ENCODE peak calls at places on chromosomes 3 and 15, in five cellular contexts. One of them, this sample, is unnamed.

GRCh38 chr15:29924750-29925149 is 102.5 kb upstream of the TJP1 start:
- DNase-seq in ascending aorta: peak
- DNase-seq in endodermal cell: peak
- DNase-seq in CD8-positive, alpha-beta T cell: no peak
- DNase-seq in SJSA1: peak
- DNase-seq in this sample: no peak

GRCh38 chr15:85709250-85709649 is 85.5 kb downstream of the KLHL25 start:
- DNase-seq in ascending aorta: no peak
- DNase-seq in endodermal cell: peak
- DNase-seq in CD8-positive, alpha-beta T cell: no peak
- DNase-seq in SJSA1: no peak
- DNase-seq in this sample: no peak

GRCh38 chr15:53251523-53251922 is 461.4 kb upstream of the ONECUT1 start:
- DNase-seq in ascending aorta: no peak
- DNase-seq in endodermal cell: no peak
- DNase-seq in CD8-positive, alpha-beta T cell: no peak
- DNase-seq in SJSA1: no peak
- DNase-seq in this sample: no peak

GRCh38 chr15:29822685-29823459 is 604 bp upstream of the TJP1 start:
- DNase-seq in ascending aorta: peak
- DNase-seq in endodermal cell: no peak
- DNase-seq in CD8-positive, alpha-beta T cell: no peak
- DNase-seq in SJSA1: peak
- DNase-seq in this sample: no peak

GRCh38 chr3:158847466-158847849 is 45.6 kb downstream of the MFSD1 start:
- DNase-seq in ascending aorta: no peak
- DNase-seq in endodermal cell: no peak
- DNase-seq in CD8-positive, alpha-beta T cell: no peak
- DNase-seq in SJSA1: no peak
- DNase-seq in this sample: no peak

GRCh38 chr3:122025296-122025695 is 3.2 kb upstream of the ILDR1 start:
- DNase-seq in ascending aorta: no peak
- DNase-seq in endodermal cell: no peak
- DNase-seq in CD8-positive, alpha-beta T cell: no peak
- DNase-seq in SJSA1: no peak
- DNase-seq in this sample: no peak

GRCh38 chr3:175208316-175208715 is 349.2 kb downstream of the NAALADL2 start:
- DNase-seq in ascending aorta: no peak
- DNase-seq in endodermal cell: no peak
- DNase-seq in CD8-positive, alpha-beta T cell: no peak
- DNase-seq in SJSA1: no peak
- DNase-seq in this sample: no peak

GRCh38 chr3:124467980-124468902 is 262.0 kb upstream of the UMPS start:
- DNase-seq in ascending aorta: no peak
- DNase-seq in endodermal cell: peak
- DNase-seq in CD8-positive, alpha-beta T cell: no peak
- DNase-seq in SJSA1: peak
- DNase-seq in this sample: no peak

GRCh38 chr15:67066041-67067021 is 929 bp downstream of the SMAD3 start:
- DNase-seq in ascending aorta: no peak
- DNase-seq in endodermal cell: peak
- DNase-seq in CD8-positive, alpha-beta T cell: no peak
- DNase-seq in SJSA1: peak
- DNase-seq in this sample: no peak

GRCh38 chr3:69282191-69282590 is 103.7 kb downstream of the FRMD4B start:
- DNase-seq in ascending aorta: no peak
- DNase-seq in endodermal cell: no peak
- DNase-seq in CD8-positive, alpha-beta T cell: peak
- DNase-seq in SJSA1: no peak
- DNase-seq in this sample: peak

GRCh38 chr3:128763967-128764366 is 38.0 kb downstream of the RAB7A start:
- DNase-seq in ascending aorta: no peak
- DNase-seq in endodermal cell: no peak
- DNase-seq in CD8-positive, alpha-beta T cell: no peak
- DNase-seq in SJSA1: no peak
- DNase-seq in this sample: no peak

GRCh38 chr15:41492597-41493204 is 973 bp upstream of the ITPKA start:
- DNase-seq in ascending aorta: no peak
- DNase-seq in endodermal cell: no peak
- DNase-seq in CD8-positive, alpha-beta T cell: no peak
- DNase-seq in SJSA1: no peak
- DNase-seq in this sample: no peak

GRCh38 chr15:32682569-32682968 is 35.2 kb upstream of the GREM1 start:
- DNase-seq in ascending aorta: no peak
- DNase-seq in endodermal cell: no peak
- DNase-seq in CD8-positive, alpha-beta T cell: no peak
- DNase-seq in SJSA1: peak
- DNase-seq in this sample: no peak

GRCh38 chr3:43043071-43043766 is 62.7 kb downstream of the POMGNT2 start:
- DNase-seq in ascending aorta: no peak
- DNase-seq in endodermal cell: no peak
- DNase-seq in CD8-positive, alpha-beta T cell: no peak
- DNase-seq in SJSA1: no peak
- DNase-seq in this sample: no peak

GRCh38 chr3:188220988-188221818 is 67.2 kb downstream of the LPP start:
- DNase-seq in ascending aorta: peak
- DNase-seq in endodermal cell: no peak
- DNase-seq in CD8-positive, alpha-beta T cell: no peak
- DNase-seq in SJSA1: no peak
- DNase-seq in this sample: no peak
- H3K27ac ChIP-seq in ascending aorta: peak
- H3K27ac ChIP-seq in endodermal cell: no peak
- H3K27ac ChIP-seq in CD8-positive, alpha-beta T cell: no peak
- H3K27ac ChIP-seq in SJSA1: peak
- H3K27ac ChIP-seq in this sample: no peak

GRCh38 chr3:101853465-101853864 is 4.2 kb downstream of the NFKBIZ start:
- DNase-seq in ascending aorta: no peak
- DNase-seq in endodermal cell: no peak
- DNase-seq in CD8-positive, alpha-beta T cell: no peak
- DNase-seq in SJSA1: no peak
- DNase-seq in this sample: no peak

GRCh38 chr3:101851833-101852232 is 2.5 kb downstream of the NFKBIZ start:
- DNase-seq in ascending aorta: no peak
- DNase-seq in endodermal cell: no peak
- DNase-seq in CD8-positive, alpha-beta T cell: no peak
- DNase-seq in SJSA1: no peak
- DNase-seq in this sample: no peak

GRCh38 chr3:101853971-101854370 is 4.7 kb downstream of the NFKBIZ start:
- DNase-seq in ascending aorta: no peak
- DNase-seq in endodermal cell: no peak
- DNase-seq in CD8-positive, alpha-beta T cell: no peak
- DNase-seq in SJSA1: no peak
- DNase-seq in this sample: no peak

GRCh38 chr3:101852315-101852714 is 3.0 kb downstream of the NFKBIZ start:
- DNase-seq in ascending aorta: no peak
- DNase-seq in endodermal cell: no peak
- DNase-seq in CD8-positive, alpha-beta T cell: no peak
- DNase-seq in SJSA1: no peak
- DNase-seq in this sample: no peak

DNA sequence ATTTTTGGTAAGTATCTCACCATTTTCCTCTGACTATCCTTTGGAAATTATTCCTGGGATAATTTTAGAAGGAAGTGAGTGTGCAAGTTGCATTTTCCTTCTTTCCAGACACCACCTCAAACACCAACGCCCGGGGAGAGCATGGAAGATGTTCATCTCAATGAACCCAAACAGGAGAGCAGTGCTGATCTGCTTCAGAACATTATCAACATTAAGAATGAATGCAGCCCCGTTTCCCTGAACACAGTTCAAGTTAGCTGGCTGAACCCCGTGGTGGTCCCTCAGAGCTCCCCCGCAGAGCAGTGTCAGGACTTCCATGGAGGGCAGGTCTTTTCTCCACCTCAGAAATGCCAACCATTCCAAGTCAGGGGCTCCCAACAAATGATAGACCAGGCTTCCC is 3.7 kb downstream of the NFKBIZ start:
- DNase-seq in ascending aorta: no peak
- DNase-seq in endodermal cell: no peak
- DNase-seq in CD8-positive, alpha-beta T cell: no peak
- DNase-seq in SJSA1: no peak
- DNase-seq in this sample: no peak
- H3K27ac ChIP-seq in ascending aorta: no peak
- H3K27ac ChIP-seq in endodermal cell: no peak
- H3K27ac ChIP-seq in CD8-positive, alpha-beta T cell: no peak
- H3K27ac ChIP-seq in SJSA1: no peak
- H3K27ac ChIP-seq in this sample: peak

DNA sequence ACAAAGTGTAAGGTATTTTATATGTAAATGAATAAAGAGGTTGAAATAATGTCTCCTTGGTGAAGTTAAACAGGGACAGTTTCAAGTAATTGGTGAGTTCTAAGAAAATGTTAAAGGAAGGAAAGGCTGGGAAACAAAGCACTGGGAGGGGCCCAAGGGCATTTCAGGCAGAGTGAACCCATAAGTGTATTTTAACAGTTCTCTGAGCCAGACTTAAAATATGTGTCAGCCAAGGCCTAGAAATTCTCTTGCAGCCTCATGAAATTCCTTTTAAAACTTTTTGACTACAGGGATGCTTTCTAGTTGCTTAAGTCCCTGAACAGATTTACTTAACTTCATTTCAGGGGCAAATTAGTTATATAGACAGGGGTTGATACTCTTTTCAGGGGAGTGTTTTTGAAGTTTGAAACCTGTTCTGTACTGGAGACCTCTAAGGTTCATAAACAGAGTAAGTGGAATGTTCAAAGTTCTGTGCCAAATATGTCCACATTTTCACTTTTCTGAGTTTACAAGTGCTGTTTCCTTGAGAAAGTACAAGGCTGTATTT is 77.6 kb downstream of the GALK2 start:
- DNase-seq in ascending aorta: no peak
- DNase-seq in endodermal cell: no peak
- DNase-seq in CD8-positive, alpha-beta T cell: no peak
- DNase-seq in SJSA1: no peak
- DNase-seq in this sample: no peak
- H3K27ac ChIP-seq in ascending aorta: peak
- H3K27ac ChIP-seq in endodermal cell: no peak
- H3K27ac ChIP-seq in CD8-positive, alpha-beta T cell: no peak
- H3K27ac ChIP-seq in SJSA1: no peak
- H3K27ac ChIP-seq in this sample: no peak

DNA sequence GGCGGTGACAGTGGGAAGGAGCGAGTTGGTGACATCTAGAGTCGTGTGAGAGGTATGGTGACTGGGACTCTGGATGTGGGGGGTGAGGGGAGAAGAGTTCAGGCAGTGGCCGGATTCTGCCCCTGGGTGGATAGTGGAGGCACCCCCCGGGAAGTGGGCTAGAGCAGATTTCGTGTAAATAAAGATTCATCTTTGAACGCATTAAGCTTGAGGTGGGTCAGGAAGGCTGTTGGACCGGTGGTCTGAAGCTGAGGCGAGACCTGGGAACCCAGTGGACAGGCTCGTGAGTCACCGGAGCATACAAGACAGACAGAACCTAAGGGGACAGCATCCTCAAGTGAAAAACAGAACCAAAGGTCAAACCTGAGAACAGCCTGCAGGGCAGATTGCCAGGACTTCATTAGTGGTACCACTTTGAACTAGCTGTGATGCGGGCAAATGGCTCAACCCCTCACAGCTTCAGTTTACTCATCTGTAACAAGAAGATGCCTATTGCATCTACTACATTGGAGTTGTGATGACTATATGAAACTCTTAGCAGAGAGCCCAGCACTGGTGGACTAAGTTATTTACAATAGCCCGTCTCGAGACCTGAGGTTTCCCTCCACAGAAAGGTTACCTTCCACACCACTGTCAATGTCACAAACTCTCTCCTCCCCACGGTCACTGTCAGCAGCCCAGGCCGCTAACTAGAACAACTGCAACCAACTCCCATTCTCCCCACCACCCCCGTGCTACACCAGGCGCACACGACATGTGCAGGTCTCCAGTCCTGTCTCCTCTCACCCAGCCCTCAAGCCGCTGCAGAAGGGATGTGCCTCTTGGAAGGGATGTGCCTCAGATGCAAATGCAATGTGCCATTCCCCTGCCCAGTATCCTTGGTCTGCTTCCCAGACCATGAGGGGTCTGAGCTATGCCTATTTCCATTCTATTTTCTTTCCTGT is 901 bp upstream of the CLN6 start:
- DNase-seq in ascending aorta: peak
- DNase-seq in endodermal cell: no peak
- DNase-seq in CD8-positive, alpha-beta T cell: no peak
- DNase-seq in SJSA1: no peak
- DNase-seq in this sample: no peak
- H3K27ac ChIP-seq in ascending aorta: peak
- H3K27ac ChIP-seq in endodermal cell: no peak
- H3K27ac ChIP-seq in CD8-positive, alpha-beta T cell: peak
- H3K27ac ChIP-seq in SJSA1: no peak
- H3K27ac ChIP-seq in this sample: peak

GRCh38 chr3:172739462-172739861 is 11.1 kb upstream of the ECT2 start:
- DNase-seq in ascending aorta: no peak
- DNase-seq in endodermal cell: no peak
- DNase-seq in CD8-positive, alpha-beta T cell: no peak
- DNase-seq in SJSA1: no peak
- DNase-seq in this sample: no peak
- H3K27ac ChIP-seq in ascending aorta: no peak
- H3K27ac ChIP-seq in endodermal cell: no peak
- H3K27ac ChIP-seq in CD8-positive, alpha-beta T cell: no peak
- H3K27ac ChIP-seq in SJSA1: no peak
- H3K27ac ChIP-seq in this sample: no peak

GRCh38 chr15:91950054-91950453 is 96.5 kb downstream of the SLCO3A1 start:
- DNase-seq in ascending aorta: no peak
- DNase-seq in endodermal cell: peak
- DNase-seq in CD8-positive, alpha-beta T cell: no peak
- DNase-seq in SJSA1: no peak
- DNase-seq in this sample: no peak

GRCh38 chr15:91947370-91947769 is 93.9 kb downstream of the SLCO3A1 start:
- DNase-seq in ascending aorta: no peak
- DNase-seq in endodermal cell: no peak
- DNase-seq in CD8-positive, alpha-beta T cell: no peak
- DNase-seq in SJSA1: no peak
- DNase-seq in this sample: no peak

GRCh38 chr15:91946914-91947313 is 93.4 kb downstream of the SLCO3A1 start:
- DNase-seq in ascending aorta: no peak
- DNase-seq in endodermal cell: peak
- DNase-seq in CD8-positive, alpha-beta T cell: no peak
- DNase-seq in SJSA1: no peak
- DNase-seq in this sample: no peak

GRCh38 chr15:91949361-91949760 is 95.9 kb downstream of the SLCO3A1 start:
- DNase-seq in ascending aorta: no peak
- DNase-seq in endodermal cell: no peak
- DNase-seq in CD8-positive, alpha-beta T cell: no peak
- DNase-seq in SJSA1: no peak
- DNase-seq in this sample: no peak

DNA sequence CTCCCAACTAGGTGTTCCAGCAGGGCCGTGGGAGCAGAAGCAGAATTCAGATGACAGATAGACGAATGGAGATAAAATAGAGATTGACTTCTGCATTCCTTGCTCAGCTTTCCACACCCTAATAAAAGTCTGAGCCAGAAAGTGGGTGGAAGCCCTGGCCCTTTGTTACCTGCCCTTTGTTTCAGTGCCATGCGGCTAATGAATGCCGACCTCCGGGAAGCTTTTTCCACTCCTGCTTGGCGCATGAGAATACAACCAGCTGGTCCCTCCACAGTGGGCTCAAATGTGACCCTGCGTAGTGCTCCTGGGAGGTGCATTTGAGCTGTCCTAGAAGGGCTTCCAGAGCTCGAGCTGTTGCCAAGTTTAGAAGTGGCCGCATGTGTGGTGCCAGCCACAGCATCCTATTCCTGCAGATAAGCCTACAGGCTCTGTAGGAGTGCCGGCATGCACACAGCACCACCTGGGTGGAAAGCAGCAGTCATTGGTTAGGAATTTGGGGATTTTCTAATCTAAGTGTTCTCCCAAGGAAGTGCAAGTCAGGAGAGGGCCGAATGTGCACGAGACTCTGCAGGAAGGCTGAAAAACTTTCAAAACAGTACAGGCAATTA is 94.6 kb downstream of the SLCO3A1 start:
- DNase-seq in ascending aorta: no peak
- DNase-seq in endodermal cell: peak
- DNase-seq in CD8-positive, alpha-beta T cell: no peak
- DNase-seq in SJSA1: no peak
- DNase-seq in this sample: no peak
- H3K27ac ChIP-seq in ascending aorta: peak
- H3K27ac ChIP-seq in endodermal cell: no peak
- H3K27ac ChIP-seq in CD8-positive, alpha-beta T cell: no peak
- H3K27ac ChIP-seq in SJSA1: no peak
- H3K27ac ChIP-seq in this sample: no peak